ENCODE peak calls at places on chromosomes 7 and 10, in five cellular contexts. B is HFF-Myc, Y is stomach, T is colonic mucosa, W is lung. D is an unnamed sample.

GRCh38 chr7:138886501-138886917 is 88.5 kb upstream of the ATP6V0A4 start:
- DNase-seq in Y (no peak), T (peak), B (peak), W (no peak), D (peak)

GRCh38 chr7:47100815-47101435 is 481.0 kb downstream of the TNS3 start:
- DNase-seq in T (peak), Y (peak), W (peak), B (no peak), D (peak)

GRCh38 chr7:4343272-4344000 is 338.7 kb upstream of the FOXK1 start:
- DNase-seq in W (no peak), T (no peak), B (no peak), Y (no peak), D (no peak)

GRCh38 chr10:124465003-124465776 is 3.6 kb downstream of the LHPP start:
- DNase-seq in W (no peak), T (peak), B (no peak), Y (no peak), D (no peak)

GRCh38 chr7:151757274-151757673 is 119.6 kb downstream of the PRKAG2 start:
- DNase-seq in Y (no peak), T (no peak), B (peak), W (no peak), D (peak)

GRCh38 chr10:78211476-78212110 is 177.9 kb downstream of the RPS24 start:
- DNase-seq in Y (no peak), B (no peak), W (no peak), T (no peak), D (peak)

GRCh38 chr7:141301544-141301943 is 227.7 kb downstream of the TMEM178B start:
- DNase-seq in T (no peak), B (no peak), Y (no peak), W (no peak), D (no peak)

GRCh38 chr7:50164552-50165220 is 71.6 kb upstream of the ZPBP start:
- DNase-seq in T (no peak), Y (no peak), W (no peak), B (no peak), D (no peak)

GRCh38 chr7:47361746-47362215 is 220.1 kb downstream of the TNS3 start:
- DNase-seq in Y (peak), T (no peak), B (peak), W (peak), D (peak)

GRCh38 chr7:24713039-24713793 is 44.0 kb downstream of the GSDME start:
- DNase-seq in B (no peak), Y (no peak), T (no peak), W (no peak), D (no peak)

GRCh38 chr10:97584798-97585438 is 729 bp downstream of the HOGA1 start:
- DNase-seq in B (no peak), Y (no peak), T (no peak), W (no peak), D (no peak)

GRCh38 chr7:106542550-106543220 is 118.3 kb downstream of the CCDC71L start:
- DNase-seq in W (peak), T (peak), Y (peak), B (peak), D (peak)

GRCh38 chr7:76302299-76303056 is at the start of gene HSPB1:
- DNase-seq in Y (peak), B (no peak), T (peak), W (peak), D (peak)

GRCh38 chr10:73894245-73894971 is 16.5 kb upstream of the PLAU start:
- DNase-seq in B (no peak), Y (no peak), T (no peak), W (no peak), D (peak)

DNA sequence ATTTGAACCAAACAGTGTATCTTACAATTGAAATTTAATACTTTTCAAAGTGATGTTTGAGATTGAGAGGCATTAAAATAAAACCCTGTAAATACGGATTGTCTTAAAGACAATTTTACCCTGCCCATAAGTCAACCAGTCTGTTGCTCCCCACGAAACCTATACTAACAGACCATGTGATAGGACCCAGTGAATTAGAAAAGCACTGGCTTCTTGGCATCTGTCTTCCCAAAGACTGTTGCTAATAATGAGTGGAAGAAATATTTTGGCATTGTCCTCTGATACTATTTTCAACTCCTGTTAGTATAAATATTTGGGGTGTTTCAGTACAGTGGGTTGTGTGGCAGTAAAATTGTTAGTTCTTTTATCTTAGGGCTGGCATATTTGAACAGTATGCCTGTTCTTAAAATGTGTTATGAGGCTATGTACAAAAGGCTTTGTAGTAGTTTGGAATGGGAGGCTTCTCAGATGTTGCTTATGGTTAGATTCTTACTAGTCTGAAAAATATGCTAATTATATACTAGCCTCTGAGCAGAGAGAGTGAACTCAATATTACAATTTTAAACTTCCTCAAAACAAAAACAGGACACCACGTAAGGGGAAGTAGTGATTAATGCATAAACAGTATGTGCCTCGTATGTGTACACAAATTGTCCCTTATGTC is 115.1 kb downstream of the ARID5B start:
- DNase-seq in T (no peak), B (no peak), Y (no peak), W (no peak), D (no peak)
- H3K4me3 ChIP-seq in T (no peak), B (no peak), Y (no peak), W (no peak), D (no peak)

DNA sequence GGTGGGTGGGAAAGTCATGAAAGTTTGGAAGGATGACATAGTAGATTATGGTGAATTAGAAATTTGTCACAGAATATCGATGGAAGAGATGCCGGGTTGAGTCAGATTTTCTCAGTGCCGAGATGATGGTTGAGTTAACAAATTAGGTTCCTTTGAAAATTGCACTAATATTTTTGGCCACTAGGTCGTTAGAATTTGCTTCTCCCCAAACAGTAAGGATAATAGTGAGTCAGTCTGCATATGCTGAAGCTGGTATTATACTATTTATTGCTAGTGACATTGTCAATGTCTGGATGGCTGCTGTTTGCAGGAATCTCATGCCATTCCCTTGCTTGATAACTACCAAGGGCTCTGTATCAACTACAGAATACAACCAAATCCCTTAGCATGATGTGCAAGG is 37.7 kb upstream of the MINDY3 start:
- DNase-seq in W (no peak), Y (no peak), B (peak), T (no peak), D (peak)
- TF ChIP-seq CTCF in W (no peak), Y (no peak), B (no peak), T (no peak), D (peak)

DNA sequence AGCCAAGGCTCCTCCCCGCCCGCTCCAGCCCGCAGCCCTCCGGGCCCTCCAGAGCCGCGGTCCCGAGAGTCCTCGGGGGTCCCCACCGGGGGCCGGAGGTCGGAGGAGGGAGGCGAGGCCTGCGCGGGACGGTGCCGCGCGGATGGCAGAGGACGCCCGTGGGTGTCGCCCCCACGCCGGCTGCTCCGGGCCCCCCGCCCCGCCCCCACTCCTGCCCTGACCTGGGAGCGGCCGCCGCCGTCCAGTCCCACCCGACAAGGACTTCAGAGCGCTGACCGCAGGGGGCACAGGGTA is 57.2 kb upstream of the DNAJB6 start:
- DNase-seq in B (no peak), T (no peak), W (no peak), Y (no peak), D (no peak)
- H3K4me3 ChIP-seq in B (peak), T (peak), W (peak), Y (peak), D (peak)

GRCh38 chr10:14543048-14543903 is 212.6 kb upstream of the FRMD4A start:
- DNase-seq in T (no peak), Y (no peak), W (no peak), B (no peak), D (peak)
- TF ChIP-seq CTCF in T (no peak), Y (no peak), W (peak), B (no peak), D (peak)

GRCh38 chr10:132564249-132564605 is 26.6 kb downstream of the INPP5A start:
- DNase-seq in B (no peak), T (no peak), Y (no peak), W (no peak), D (no peak)

GRCh38 chr10:132563485-132564248 is 26.1 kb downstream of the INPP5A start:
- DNase-seq in B (no peak), Y (no peak), T (no peak), W (no peak), D (no peak)

GRCh38 chr10:132562177-132562915 is 24.8 kb downstream of the INPP5A start:
- DNase-seq in Y (no peak), T (no peak), W (no peak), B (no peak), D (no peak)

GRCh38 chr10:132564690-132565089 is 27.1 kb downstream of the INPP5A start:
- DNase-seq in Y (no peak), T (no peak), W (no peak), B (no peak), D (no peak)

DNA sequence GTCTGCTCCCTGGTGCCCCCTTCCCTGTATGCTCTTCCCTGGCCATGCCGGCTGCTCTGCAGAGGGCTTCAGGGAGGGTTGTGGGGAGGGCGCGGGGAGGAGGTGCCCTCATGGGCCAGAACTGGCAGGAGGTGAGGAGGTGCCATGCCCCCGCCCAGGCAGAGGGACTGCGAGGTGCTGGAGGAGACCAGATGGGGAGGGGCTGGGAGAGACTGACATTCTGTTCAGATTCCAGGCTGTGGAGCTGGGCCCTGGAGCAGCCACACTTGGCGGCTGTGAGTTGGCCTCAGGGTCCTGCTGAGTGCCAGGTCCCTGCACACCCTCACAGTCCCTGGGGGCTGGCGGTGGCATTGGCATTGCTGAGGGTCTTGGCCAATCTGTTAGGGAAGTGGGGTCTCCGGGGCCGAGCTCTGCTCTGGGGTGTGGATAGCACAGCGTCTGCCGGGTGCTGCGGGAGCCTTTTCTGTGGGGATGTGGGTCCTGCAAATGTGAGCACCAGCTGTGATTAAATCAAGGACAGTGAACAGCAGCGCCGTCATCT is 25.4 kb downstream of the INPP5A start:
- DNase-seq in B (no peak), T (no peak), W (no peak), Y (no peak), D (no peak)
- H3K4me3 ChIP-seq in B (no peak), T (no peak), W (no peak), Y (no peak), D (no peak)

DNA sequence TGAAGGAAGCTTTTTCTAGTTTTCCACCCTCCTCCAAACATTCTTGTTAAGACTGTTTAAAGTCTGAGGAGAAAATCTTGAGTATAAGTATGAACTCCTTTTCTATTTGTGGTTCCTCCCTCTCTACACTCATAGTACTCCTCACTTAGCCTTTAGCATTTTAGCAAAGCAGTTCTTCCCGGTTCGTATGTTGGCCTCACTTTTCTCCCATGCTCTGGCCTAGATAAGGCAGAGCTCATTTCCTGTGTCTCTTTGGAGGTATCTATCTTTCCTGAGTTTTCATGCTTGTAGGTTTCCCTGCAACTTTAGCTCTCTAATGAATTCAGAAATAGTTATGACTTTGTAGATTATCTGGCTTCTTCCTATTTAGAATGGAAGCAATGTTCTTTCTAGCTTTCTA is 5.9 kb upstream of the OR2F1 start:
- DNase-seq in W (no peak), B (no peak), Y (no peak), T (no peak), D (no peak)
- TF ChIP-seq CTCF in W (no peak), B (no peak), Y (no peak), T (no peak), D (no peak)

GRCh38 chr10:79980711-79981110 is 31.8 kb upstream of the SFTPD start:
- DNase-seq in Y (no peak), W (no peak), T (no peak), B (no peak), D (no peak)

GRCh38 chr10:79982486-79982800 is 33.5 kb upstream of the SFTPD start:
- DNase-seq in Y (no peak), T (no peak), W (no peak), B (no peak), D (no peak)

GRCh38 chr10:79981673-79982485 is 33.0 kb upstream of the SFTPD start:
- DNase-seq in B (no peak), T (peak), Y (peak), W (peak), D (peak)

GRCh38 chr10:79979973-79980687 is 31.2 kb upstream of the SFTPD start:
- DNase-seq in Y (no peak), W (peak), T (no peak), B (no peak), D (no peak)

DNA sequence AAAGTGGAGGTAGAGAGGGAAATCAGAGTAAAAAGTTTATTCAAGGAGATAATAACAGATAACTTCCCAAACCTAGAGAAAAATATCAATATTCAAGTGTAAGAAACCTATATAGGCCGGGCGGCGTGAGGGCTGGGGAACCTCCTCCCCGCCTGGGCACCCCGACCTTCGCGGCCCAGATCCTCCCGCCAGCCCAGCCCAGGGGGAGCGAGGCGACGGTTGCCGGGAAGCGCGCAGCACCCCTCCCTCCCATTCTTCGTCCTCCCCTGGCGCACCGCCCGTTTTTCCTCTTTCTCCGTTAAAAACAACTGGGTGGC is 32.4 kb upstream of the SFTPD start:
- DNase-seq in T (no peak), W (no peak), Y (no peak), B (no peak), D (no peak)
- H3K4me3 ChIP-seq in T (peak), W (peak), Y (peak), B (peak), D (peak)

GRCh38 chr7:125675628-125676027 is 746.0 kb upstream of the POT1 start:
- DNase-seq in B (no peak), T (no peak), W (no peak), Y (no peak), D (no peak)

GRCh38 chr7:125675169-125675568 is 745.5 kb upstream of the POT1 start:
- DNase-seq in B (no peak), Y (no peak), W (no peak), T (no peak), D (no peak)

GRCh38 chr7:125668321-125668993 is 738.8 kb upstream of the POT1 start:
- DNase-seq in B (no peak), T (no peak), W (no peak), Y (no peak), D (no peak)

GRCh38 chr7:125670926-125671572 is 741.4 kb upstream of the POT1 start:
- DNase-seq in T (no peak), Y (no peak), B (no peak), W (no peak), D (peak)
- TF ChIP-seq CTCF in T (peak), Y (no peak), B (no peak), W (no peak), D (peak)

GRCh38 chr10:77168161-77168560 is 469.4 kb downstream of the KCNMA1 start:
- DNase-seq in Y (no peak), W (no peak), B (no peak), T (peak), D (no peak)
- H3K4me3 ChIP-seq in Y (no peak), W (no peak), B (no peak), T (no peak), D (no peak)

D was measured in fibroblast of villous mesenchyme.